ENCODE peak calls at places on chromosome 7, in nine cellular contexts. One of them, this sample, is unnamed.

GRCh38 chr7:6167587-6168154 is 104.8 kb downstream of the CYTH3 start:
- ATAC-seq in activated CD4-positive, alpha-beta T cell treated with anti-CD3 and anti-CD28 coated beads for 36 hours: no peak
- ATAC-seq in body of pancreas: no peak
- ATAC-seq in activated naive CD8-positive, alpha-beta T cell treated with anti-CD3 and anti-CD28 coated beads, Interleukin-2, amount 10 ng/mL, durations not matched to agents 7 days and 5 days: no peak
- ATAC-seq in left lung: no peak
- ATAC-seq in T-helper 17 cell: no peak
- ATAC-seq in SK-N-SH treated with all-trans-retinoic acid at 6 μM for 48 hours: no peak
- ATAC-seq in activated T-helper 17 cell treated with anti-CD3 and anti-CD28 coated beads, Interleukin-2, amount 50 U/mL, for 72 hours: no peak
- ATAC-seq in left ventricle myocardium superior: peak; percentile 21
- ATAC-seq in this sample: no peak

GRCh38 chr7:143892527-143893300 is 9.3 kb downstream of the TCAF1 start:
- ATAC-seq in activated CD4-positive, alpha-beta T cell treated with anti-CD3 and anti-CD28 coated beads for 36 hours: peak; percentile 75
- ATAC-seq in activated T-helper 17 cell treated with anti-CD3 and anti-CD28 coated beads, Interleukin-2, amount 50 U/mL, for 72 hours: peak; percentile 97
- ATAC-seq in activated naive CD8-positive, alpha-beta T cell treated with anti-CD3 and anti-CD28 coated beads, Interleukin-2, amount 10 ng/mL, durations not matched to agents 7 days and 5 days: peak; percentile 72
- ATAC-seq in body of pancreas: no peak
- ATAC-seq in T-helper 17 cell: peak; percentile 95
- ATAC-seq in left lung: no peak
- ATAC-seq in left ventricle myocardium superior: no peak
- ATAC-seq in SK-N-SH treated with all-trans-retinoic acid at 6 μM for 48 hours: no peak
- ATAC-seq in this sample: peak; percentile 51

GRCh38 chr7:98317366-98318040 is 36.0 kb downstream of the BRI3 start:
- ATAC-seq in left ventricle myocardium superior: no peak
- ATAC-seq in T-helper 17 cell: no peak
- ATAC-seq in body of pancreas: no peak
- ATAC-seq in activated T-helper 17 cell treated with anti-CD3 and anti-CD28 coated beads, Interleukin-2, amount 50 U/mL, for 72 hours: no peak
- ATAC-seq in left lung: no peak
- ATAC-seq in SK-N-SH treated with all-trans-retinoic acid at 6 μM for 48 hours: no peak
- ATAC-seq in activated naive CD8-positive, alpha-beta T cell treated with anti-CD3 and anti-CD28 coated beads, Interleukin-2, amount 10 ng/mL, durations not matched to agents 7 days and 5 days: no peak
- ATAC-seq in activated CD4-positive, alpha-beta T cell treated with anti-CD3 and anti-CD28 coated beads for 36 hours: no peak
- ATAC-seq in this sample: peak; percentile 14

GRCh38 chr7:284762-285722 is 4.9 kb upstream of the FOXL3 start:
- ATAC-seq in activated CD4-positive, alpha-beta T cell treated with anti-CD3 and anti-CD28 coated beads for 36 hours: no peak
- ATAC-seq in activated T-helper 17 cell treated with anti-CD3 and anti-CD28 coated beads, Interleukin-2, amount 50 U/mL, for 72 hours: no peak
- ATAC-seq in left lung: no peak
- ATAC-seq in left ventricle myocardium superior: no peak
- ATAC-seq in body of pancreas: no peak
- ATAC-seq in SK-N-SH treated with all-trans-retinoic acid at 6 μM for 48 hours: no peak
- ATAC-seq in T-helper 17 cell: no peak
- ATAC-seq in activated naive CD8-positive, alpha-beta T cell treated with anti-CD3 and anti-CD28 coated beads, Interleukin-2, amount 10 ng/mL, durations not matched to agents 7 days and 5 days: no peak
- ATAC-seq in this sample: no peak

GRCh38 chr7:29243777-29244655 is 49.4 kb downstream of the CHN2 start:
- ATAC-seq in body of pancreas: no peak
- ATAC-seq in activated CD4-positive, alpha-beta T cell treated with anti-CD3 and anti-CD28 coated beads for 36 hours: peak; percentile 99
- ATAC-seq in activated naive CD8-positive, alpha-beta T cell treated with anti-CD3 and anti-CD28 coated beads, Interleukin-2, amount 10 ng/mL, durations not matched to agents 7 days and 5 days: no peak
- ATAC-seq in T-helper 17 cell: peak; percentile 90
- ATAC-seq in left ventricle myocardium superior: no peak
- ATAC-seq in activated T-helper 17 cell treated with anti-CD3 and anti-CD28 coated beads, Interleukin-2, amount 50 U/mL, for 72 hours: peak; percentile 96
- ATAC-seq in left lung: no peak
- ATAC-seq in SK-N-SH treated with all-trans-retinoic acid at 6 μM for 48 hours: peak; percentile 35
- ATAC-seq in this sample: no peak

GRCh38 chr7:115634633-115635032 is 395.9 kb downstream of the TFEC start:
- ATAC-seq in body of pancreas: no peak
- ATAC-seq in activated naive CD8-positive, alpha-beta T cell treated with anti-CD3 and anti-CD28 coated beads, Interleukin-2, amount 10 ng/mL, durations not matched to agents 7 days and 5 days: no peak
- ATAC-seq in left lung: peak; percentile 53
- ATAC-seq in activated CD4-positive, alpha-beta T cell treated with anti-CD3 and anti-CD28 coated beads for 36 hours: no peak
- ATAC-seq in T-helper 17 cell: no peak
- ATAC-seq in left ventricle myocardium superior: no peak
- ATAC-seq in SK-N-SH treated with all-trans-retinoic acid at 6 μM for 48 hours: no peak
- ATAC-seq in activated T-helper 17 cell treated with anti-CD3 and anti-CD28 coated beads, Interleukin-2, amount 50 U/mL, for 72 hours: no peak
- ATAC-seq in this sample: no peak

GRCh38 chr7:20220824-20221547 is 3.8 kb upstream of the MACC1 start:
- ATAC-seq in left ventricle myocardium superior: peak; percentile 55
- ATAC-seq in activated T-helper 17 cell treated with anti-CD3 and anti-CD28 coated beads, Interleukin-2, amount 50 U/mL, for 72 hours: peak; percentile 51
- ATAC-seq in activated CD4-positive, alpha-beta T cell treated with anti-CD3 and anti-CD28 coated beads for 36 hours: no peak
- ATAC-seq in body of pancreas: no peak
- ATAC-seq in SK-N-SH treated with all-trans-retinoic acid at 6 μM for 48 hours: peak; percentile 44
- ATAC-seq in left lung: no peak
- ATAC-seq in activated naive CD8-positive, alpha-beta T cell treated with anti-CD3 and anti-CD28 coated beads, Interleukin-2, amount 10 ng/mL, durations not matched to agents 7 days and 5 days: no peak
- ATAC-seq in T-helper 17 cell: no peak
- ATAC-seq in this sample: no peak

GRCh38 chr7:7699970-7700369 is 18.4 kb downstream of the RPA3 start:
- ATAC-seq in body of pancreas: no peak
- ATAC-seq in activated CD4-positive, alpha-beta T cell treated with anti-CD3 and anti-CD28 coated beads for 36 hours: no peak
- ATAC-seq in T-helper 17 cell: no peak
- ATAC-seq in SK-N-SH treated with all-trans-retinoic acid at 6 μM for 48 hours: no peak
- ATAC-seq in activated T-helper 17 cell treated with anti-CD3 and anti-CD28 coated beads, Interleukin-2, amount 50 U/mL, for 72 hours: no peak
- ATAC-seq in left lung: no peak
- ATAC-seq in activated naive CD8-positive, alpha-beta T cell treated with anti-CD3 and anti-CD28 coated beads, Interleukin-2, amount 10 ng/mL, durations not matched to agents 7 days and 5 days: no peak
- ATAC-seq in left ventricle myocardium superior: no peak
- ATAC-seq in this sample: no peak

GRCh38 chr7:11228515-11228914 is 254.8 kb downstream of the PHF14 start:
- ATAC-seq in T-helper 17 cell: no peak
- ATAC-seq in activated T-helper 17 cell treated with anti-CD3 and anti-CD28 coated beads, Interleukin-2, amount 50 U/mL, for 72 hours: no peak
- ATAC-seq in activated CD4-positive, alpha-beta T cell treated with anti-CD3 and anti-CD28 coated beads for 36 hours: no peak
- ATAC-seq in left ventricle myocardium superior: peak; percentile 98
- ATAC-seq in activated naive CD8-positive, alpha-beta T cell treated with anti-CD3 and anti-CD28 coated beads, Interleukin-2, amount 10 ng/mL, durations not matched to agents 7 days and 5 days: no peak
- ATAC-seq in body of pancreas: peak; percentile 52
- ATAC-seq in SK-N-SH treated with all-trans-retinoic acid at 6 μM for 48 hours: no peak
- ATAC-seq in left lung: no peak
- ATAC-seq in this sample: no peak

GRCh38 chr7:93862651-93863050 is 27.9 kb downstream of the TFPI2 start:
- ATAC-seq in SK-N-SH treated with all-trans-retinoic acid at 6 μM for 48 hours: no peak
- ATAC-seq in activated naive CD8-positive, alpha-beta T cell treated with anti-CD3 and anti-CD28 coated beads, Interleukin-2, amount 10 ng/mL, durations not matched to agents 7 days and 5 days: no peak
- ATAC-seq in activated CD4-positive, alpha-beta T cell treated with anti-CD3 and anti-CD28 coated beads for 36 hours: no peak
- ATAC-seq in T-helper 17 cell: no peak
- ATAC-seq in left lung: no peak
- ATAC-seq in activated T-helper 17 cell treated with anti-CD3 and anti-CD28 coated beads, Interleukin-2, amount 50 U/mL, for 72 hours: no peak
- ATAC-seq in left ventricle myocardium superior: no peak
- ATAC-seq in body of pancreas: no peak
- ATAC-seq in this sample: no peak

GRCh38 chr7:84195295-84196006 is 862 bp upstream of the SEMA3A start:
- ATAC-seq in SK-N-SH treated with all-trans-retinoic acid at 6 μM for 48 hours: peak; percentile 30
- ATAC-seq in T-helper 17 cell: no peak
- ATAC-seq in activated CD4-positive, alpha-beta T cell treated with anti-CD3 and anti-CD28 coated beads for 36 hours: peak; percentile 19
- ATAC-seq in left lung: peak; percentile 8
- ATAC-seq in body of pancreas: no peak
- ATAC-seq in left ventricle myocardium superior: peak; percentile 27
- ATAC-seq in activated naive CD8-positive, alpha-beta T cell treated with anti-CD3 and anti-CD28 coated beads, Interleukin-2, amount 10 ng/mL, durations not matched to agents 7 days and 5 days: no peak
- ATAC-seq in activated T-helper 17 cell treated with anti-CD3 and anti-CD28 coated beads, Interleukin-2, amount 50 U/mL, for 72 hours: no peak
- ATAC-seq in this sample: no peak

GRCh38 chr7:1709900-1710299 is 39.8 kb downstream of the ELFN1 start:
- ATAC-seq in activated CD4-positive, alpha-beta T cell treated with anti-CD3 and anti-CD28 coated beads for 36 hours: no peak
- ATAC-seq in body of pancreas: no peak
- ATAC-seq in left ventricle myocardium superior: no peak
- ATAC-seq in T-helper 17 cell: no peak
- ATAC-seq in left lung: no peak
- ATAC-seq in activated naive CD8-positive, alpha-beta T cell treated with anti-CD3 and anti-CD28 coated beads, Interleukin-2, amount 10 ng/mL, durations not matched to agents 7 days and 5 days: no peak
- ATAC-seq in SK-N-SH treated with all-trans-retinoic acid at 6 μM for 48 hours: no peak
- ATAC-seq in activated T-helper 17 cell treated with anti-CD3 and anti-CD28 coated beads, Interleukin-2, amount 50 U/mL, for 72 hours: no peak
- ATAC-seq in this sample: no peak

GRCh38 chr7:31336202-31337035 is 4.1 kb downstream of the NEUROD6 start:
- ATAC-seq in body of pancreas: peak; percentile 33
- ATAC-seq in T-helper 17 cell: no peak
- ATAC-seq in left lung: peak; percentile 88
- ATAC-seq in activated T-helper 17 cell treated with anti-CD3 and anti-CD28 coated beads, Interleukin-2, amount 50 U/mL, for 72 hours: no peak
- ATAC-seq in activated CD4-positive, alpha-beta T cell treated with anti-CD3 and anti-CD28 coated beads for 36 hours: no peak
- ATAC-seq in activated naive CD8-positive, alpha-beta T cell treated with anti-CD3 and anti-CD28 coated beads, Interleukin-2, amount 10 ng/mL, durations not matched to agents 7 days and 5 days: no peak
- ATAC-seq in left ventricle myocardium superior: peak; percentile 45
- ATAC-seq in SK-N-SH treated with all-trans-retinoic acid at 6 μM for 48 hours: peak; percentile 35
- ATAC-seq in this sample: peak; percentile 13

GRCh38 chr7:32533313-32534024 is 38.2 kb downstream of the AVL9 start:
- ATAC-seq in body of pancreas: peak; percentile 52
- ATAC-seq in activated T-helper 17 cell treated with anti-CD3 and anti-CD28 coated beads, Interleukin-2, amount 50 U/mL, for 72 hours: no peak
- ATAC-seq in left lung: peak; percentile 57
- ATAC-seq in activated CD4-positive, alpha-beta T cell treated with anti-CD3 and anti-CD28 coated beads for 36 hours: no peak
- ATAC-seq in activated naive CD8-positive, alpha-beta T cell treated with anti-CD3 and anti-CD28 coated beads, Interleukin-2, amount 10 ng/mL, durations not matched to agents 7 days and 5 days: no peak
- ATAC-seq in left ventricle myocardium superior: peak; percentile 30
- ATAC-seq in T-helper 17 cell: no peak
- ATAC-seq in SK-N-SH treated with all-trans-retinoic acid at 6 μM for 48 hours: no peak
- ATAC-seq in this sample: no peak

GRCh38 chr7:74372511-74373111 is 81.1 kb upstream of the GTF2IRD1 start:
- ATAC-seq in activated CD4-positive, alpha-beta T cell treated with anti-CD3 and anti-CD28 coated beads for 36 hours: no peak
- ATAC-seq in left ventricle myocardium superior: peak; percentile 65
- ATAC-seq in activated T-helper 17 cell treated with anti-CD3 and anti-CD28 coated beads, Interleukin-2, amount 50 U/mL, for 72 hours: no peak
- ATAC-seq in activated naive CD8-positive, alpha-beta T cell treated with anti-CD3 and anti-CD28 coated beads, Interleukin-2, amount 10 ng/mL, durations not matched to agents 7 days and 5 days: peak; percentile 42
- ATAC-seq in left lung: peak; percentile 53
- ATAC-seq in body of pancreas: peak; percentile 14
- ATAC-seq in T-helper 17 cell: no peak
- ATAC-seq in SK-N-SH treated with all-trans-retinoic acid at 6 μM for 48 hours: no peak
- ATAC-seq in this sample: no peak

GRCh38 chr7:148296994-148297644 is 293.4 kb upstream of the C7orf33 start:
- ATAC-seq in T-helper 17 cell: no peak
- ATAC-seq in activated naive CD8-positive, alpha-beta T cell treated with anti-CD3 and anti-CD28 coated beads, Interleukin-2, amount 10 ng/mL, durations not matched to agents 7 days and 5 days: no peak
- ATAC-seq in SK-N-SH treated with all-trans-retinoic acid at 6 μM for 48 hours: peak; percentile 28
- ATAC-seq in body of pancreas: no peak
- ATAC-seq in activated T-helper 17 cell treated with anti-CD3 and anti-CD28 coated beads, Interleukin-2, amount 50 U/mL, for 72 hours: no peak
- ATAC-seq in activated CD4-positive, alpha-beta T cell treated with anti-CD3 and anti-CD28 coated beads for 36 hours: no peak
- ATAC-seq in left ventricle myocardium superior: no peak
- ATAC-seq in left lung: no peak
- ATAC-seq in this sample: no peak

GRCh38 chr7:134857958-134858357 is 78.5 kb downstream of the CALD1 start:
- ATAC-seq in SK-N-SH treated with all-trans-retinoic acid at 6 μM for 48 hours: no peak
- ATAC-seq in activated T-helper 17 cell treated with anti-CD3 and anti-CD28 coated beads, Interleukin-2, amount 50 U/mL, for 72 hours: no peak
- ATAC-seq in activated naive CD8-positive, alpha-beta T cell treated with anti-CD3 and anti-CD28 coated beads, Interleukin-2, amount 10 ng/mL, durations not matched to agents 7 days and 5 days: no peak
- ATAC-seq in left ventricle myocardium superior: peak; percentile 17
- ATAC-seq in activated CD4-positive, alpha-beta T cell treated with anti-CD3 and anti-CD28 coated beads for 36 hours: no peak
- ATAC-seq in body of pancreas: no peak
- ATAC-seq in left lung: no peak
- ATAC-seq in T-helper 17 cell: no peak
- ATAC-seq in this sample: no peak

GRCh38 chr7:16345979-16346958 is 75.1 kb downstream of the CRPPA start:
- ATAC-seq in left ventricle myocardium superior: peak; percentile 74
- ATAC-seq in T-helper 17 cell: no peak
- ATAC-seq in activated naive CD8-positive, alpha-beta T cell treated with anti-CD3 and anti-CD28 coated beads, Interleukin-2, amount 10 ng/mL, durations not matched to agents 7 days and 5 days: no peak
- ATAC-seq in activated CD4-positive, alpha-beta T cell treated with anti-CD3 and anti-CD28 coated beads for 36 hours: no peak
- ATAC-seq in activated T-helper 17 cell treated with anti-CD3 and anti-CD28 coated beads, Interleukin-2, amount 50 U/mL, for 72 hours: no peak
- ATAC-seq in left lung: peak; percentile 91
- ATAC-seq in SK-N-SH treated with all-trans-retinoic acid at 6 μM for 48 hours: peak; percentile 88
- ATAC-seq in body of pancreas: no peak
- ATAC-seq in this sample: peak; percentile 67

GRCh38 chr7:36283711-36284130 is 105.9 kb upstream of the ANLN start:
- ATAC-seq in T-helper 17 cell: peak; percentile 4
- ATAC-seq in body of pancreas: no peak
- ATAC-seq in left ventricle myocardium superior: peak; percentile 65
- ATAC-seq in activated T-helper 17 cell treated with anti-CD3 and anti-CD28 coated beads, Interleukin-2, amount 50 U/mL, for 72 hours: peak; percentile 17
- ATAC-seq in activated naive CD8-positive, alpha-beta T cell treated with anti-CD3 and anti-CD28 coated beads, Interleukin-2, amount 10 ng/mL, durations not matched to agents 7 days and 5 days: no peak
- ATAC-seq in left lung: peak; percentile 74
- ATAC-seq in SK-N-SH treated with all-trans-retinoic acid at 6 μM for 48 hours: no peak
- ATAC-seq in activated CD4-positive, alpha-beta T cell treated with anti-CD3 and anti-CD28 coated beads for 36 hours: no peak
- ATAC-seq in this sample: peak; percentile 30

This sample was measured in esophagus mucosa.